ENCODE peak calls at places on chromosome X, in five cellular contexts. T is IMR-90, D is HCT116, G is A549, Z is lower leg skin. Y is an unnamed sample.

GRCh38 chrX:29318051-29318450 is 730.8 kb downstream of the IL1RAPL1 start:
- DNase-seq in D (no peak), G (no peak), T (peak; percentile 38), Z (no peak), Y (no peak)

GRCh38 chrX:44003975-44004374 is 30.8 kb upstream of the NDP start:
- DNase-seq in T (peak; percentile 2), D (no peak), Z (no peak), G (no peak), Y (no peak)

GRCh38 chrX:75273483-75273882 is 402 bp upstream of the UPRT start:
- DNase-seq in G (no peak), Z (no peak), D (no peak), T (no peak), Y (no peak)

GRCh38 chrX:10010686-10011085 is 43.5 kb downstream of the CLDN34 start:
- DNase-seq in Z (no peak), G (no peak), T (peak; percentile 70), D (no peak), Y (no peak)

GRCh38 chrX:45801554-45801953 is 600.9 kb upstream of the DIPK2B start:
- DNase-seq in D (no peak), Z (no peak), T (peak; percentile 34), G (no peak), Y (no peak)

GRCh38 chrX:84712621-84713020 is 210.4 kb upstream of the HDX start:
- DNase-seq in Z (no peak), G (no peak), T (no peak), D (no peak), Y (no peak)

GRCh38 chrX:13994104-13994503 is 35.6 kb downstream of the GEMIN8 start:
- DNase-seq in T (no peak), D (no peak), Z (no peak), G (no peak), Y (no peak)

GRCh38 chrX:112642349-112642748 is 37.4 kb downstream of the LHFPL1 start:
- DNase-seq in D (peak; percentile 21), Z (no peak), G (peak; percentile 12), T (peak; percentile 75), Y (no peak)

GRCh38 chrX:110086162-110086915 is 83.4 kb downstream of the TMEM164 start:
- DNase-seq in T (peak; percentile 73), Z (no peak), D (no peak), G (no peak), Y (no peak)

GRCh38 chrX:41265615-41266014 is 68.3 kb upstream of the DDX3X start:
- DNase-seq in D (no peak), T (peak; percentile 69), Z (no peak), G (no peak), Y (no peak)

GRCh38 chrX:137926090-137926489 is 360.2 kb downstream of the ZIC3 start:
- DNase-seq in D (no peak), G (no peak), T (no peak), Z (no peak), Y (no peak)

GRCh38 chrX:49212861-49213260 is 12.9 kb upstream of the SYP start:
- DNase-seq in D (no peak), Z (no peak), G (no peak), T (no peak), Y (no peak)

GRCh38 chrX:130186645-130187044 is 14.9 kb downstream of the RAB33A start:
- DNase-seq in T (no peak), Z (no peak), D (no peak), G (no peak), Y (no peak)

GRCh38 chrX:16966745-16967144 is 20.3 kb downstream of the REPS2 start:
- DNase-seq in Z (no peak), T (no peak), G (no peak), D (no peak), Y (no peak)

GRCh38 chrX:155247497-155247896 is 16.8 kb downstream of the RAB39B start:
- DNase-seq in Z (no peak), D (no peak), T (no peak), G (no peak), Y (no peak)

GRCh38 chrX:13742397-13743176 is 8.0 kb downstream of the OFD1 start:
- DNase-seq in T (no peak), Z (no peak), D (no peak), G (no peak), Y (no peak)

GRCh38 chrX:1807301-1807731 is 192.5 kb downstream of the ASMT start:
- DNase-seq in Z (peak; percentile 58), D (no peak), G (no peak), T (peak; percentile 2), Y (peak; percentile 27)

GRCh38 chrX:97405031-97405685 is 521.5 kb downstream of the RPA4 start:
- DNase-seq in D (no peak), T (peak; percentile 34), Z (no peak), G (no peak), Y (no peak)

GRCh38 chrX:1453951-1454785 is 1.5 kb upstream of the ASMTL start:
- DNase-seq in G (peak; percentile 83), D (peak; percentile 36), Z (peak; percentile 98), T (peak; percentile 69), Y (peak; percentile 61)

GRCh38 chrX:119190251-119190651 is 45.8 kb upstream of the PGRMC1 start:
- DNase-seq in D (no peak), T (no peak), G (no peak), Z (no peak), Y (no peak)

GRCh38 chrX:51608766-51609165 is 9.9 kb downstream of the CENPVL3 start:
- DNase-seq in G (no peak), T (peak; percentile 2), Z (no peak), D (no peak), Y (no peak)

GRCh38 chrX:70092247-70092646 is 30.0 kb downstream of the OTUD6A start:
- DNase-seq in T (no peak), D (no peak), Z (no peak), G (no peak), Y (no peak)

GRCh38 chrX:6002056-6002455 is 226.6 kb downstream of the NLGN4X start:
- DNase-seq in T (no peak), D (no peak), G (no peak), Z (no peak), Y (no peak)

GRCh38 chrX:6004529-6004928 is 224.1 kb downstream of the NLGN4X start:
- DNase-seq in T (no peak), G (no peak), D (no peak), Z (no peak), Y (no peak)

GRCh38 chrX:6005856-6006255 is 222.8 kb downstream of the NLGN4X start:
- DNase-seq in G (no peak), Z (no peak), T (no peak), D (no peak), Y (no peak)
- TF ChIP-seq POLR2A in G (no peak), Z (no peak), T (no peak), D (no peak), Y (no peak)

DNA sequence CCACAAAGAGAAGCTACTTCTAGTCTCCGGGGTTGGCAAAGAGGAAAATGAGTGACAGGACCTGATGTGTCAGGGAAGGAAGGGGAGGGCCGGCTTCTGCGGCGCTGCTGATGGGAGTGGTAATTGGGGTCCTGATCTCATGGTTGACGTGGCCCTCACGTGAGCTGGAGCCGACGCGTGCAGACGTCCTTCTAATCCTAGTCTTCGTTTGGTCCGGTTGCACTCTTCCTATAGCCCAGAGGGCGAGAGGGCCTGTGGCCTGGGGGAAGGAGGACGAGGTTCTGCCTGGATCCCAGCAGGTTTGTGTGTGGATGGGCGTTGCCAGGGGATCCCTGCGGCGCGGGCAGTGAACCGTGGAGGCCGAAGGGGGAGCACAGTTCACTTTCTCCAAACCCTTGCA is at the start of gene ARMCX1:
- DNase-seq in G (no peak), Z (peak; percentile 94), D (no peak), T (peak; percentile 74), Y (peak; percentile 44)
- TF ChIP-seq POLR2A in G (no peak), Z (no peak), D (no peak), T (peak; percentile 85), Y (peak; percentile 57)

GRCh38 chrX:71625471-71625870 is 7.2 kb upstream of the CXCR3 start:
- DNase-seq in D (no peak), G (no peak), T (no peak), Z (no peak), Y (no peak)

GRCh38 chrX:71623105-71623450 is 4.8 kb upstream of the CXCR3 start:
- DNase-seq in D (no peak), Z (no peak), T (no peak), G (no peak), Y (no peak)

GRCh38 chrX:71623714-71624113 is 5.4 kb upstream of the CXCR3 start:
- DNase-seq in G (no peak), Z (no peak), T (no peak), D (no peak), Y (no peak)

GRCh38 chrX:71621644-71622346 is 3.5 kb upstream of the CXCR3 start:
- DNase-seq in G (no peak), D (no peak), T (peak; percentile 16), Z (no peak), Y (no peak)

DNA sequence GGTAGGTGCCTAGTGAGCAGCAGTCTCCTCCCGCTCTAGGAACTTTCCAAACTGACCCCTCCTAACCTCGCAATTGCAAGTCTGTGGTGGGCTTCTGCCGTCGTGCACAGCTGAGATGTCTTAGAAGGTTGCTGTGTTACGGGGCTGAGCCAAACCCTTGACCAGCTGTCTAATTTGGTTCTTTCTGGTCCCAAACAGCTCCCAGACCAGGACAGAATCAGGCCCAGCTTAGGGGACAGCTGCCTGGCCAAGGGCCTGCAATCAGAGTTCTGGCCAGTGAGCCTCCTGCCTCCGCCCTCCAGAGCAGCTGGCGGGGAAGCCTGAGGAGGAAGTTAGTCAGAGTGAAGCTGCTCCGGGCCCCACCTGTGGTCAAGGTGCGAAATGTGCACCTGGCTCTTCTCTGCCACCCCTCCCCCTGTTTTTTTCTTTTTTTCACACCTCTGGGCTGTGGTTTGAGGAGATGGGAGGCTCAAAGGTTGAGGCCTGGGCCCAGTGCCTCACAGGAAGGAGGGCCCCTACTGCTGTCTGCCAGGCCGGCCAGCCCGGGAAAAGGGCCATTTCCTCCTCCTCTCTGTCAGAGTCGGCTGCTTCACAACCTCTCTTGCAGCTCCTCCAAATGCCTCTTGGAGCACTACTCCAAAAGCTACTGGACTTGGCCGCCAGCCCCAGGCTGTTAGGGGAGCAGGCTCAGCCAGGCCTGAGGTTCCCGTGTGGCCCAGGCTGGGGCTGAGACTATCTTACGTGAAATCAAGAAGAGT is 4.2 kb upstream of the CXCR3 start:
- DNase-seq in Z (peak; percentile 90), D (peak; percentile 19), G (peak; percentile 8), T (peak; percentile 57), Y (peak; percentile 40)
- TF ChIP-seq POLR2A in Z (no peak), D (no peak), G (no peak), T (no peak), Y (no peak)

GRCh38 chrX:71095555-71095970 is at the start of gene FOXO4:
- DNase-seq in T (peak; percentile 80), D (peak; percentile 61), G (peak; percentile 94), Z (peak; percentile 97), Y (peak; percentile 82)
- TF ChIP-seq POLR2A in T (no peak), D (no peak), G (peak; percentile 67), Z (no peak), Y (peak; percentile 18)

Y was measured in H54.